ENCODE peak calls at places on chromosomes 6 and 20, in eight cellular contexts. X is GOT3, H is GM04504, M is glutamatergic neuron, E is NCI-H1105 treated with DMSO at 0.1 percent for 48 hours, G is HTR-8/SVneo, S is AG20443, Q is DMS153. V is an unnamed sample.
A peak's percentile ranks its signal among the peaks of the same experiment; 100 is the strongest.

GRCh38 chr20:38145094-38146075 is 19.7 kb downstream of the TGM2 start:
- DNase-seq in X (no peak), H (no peak), M (no peak), E (no peak), G (no peak), S (no peak), Q (no peak), V (no peak)

GRCh38 chr20:46348231-46348803 is 40.0 kb upstream of the CDH22 start:
- DNase-seq in X (no peak), H (no peak), M (peak; percentile 75), E (peak; percentile 55), G (no peak), S (peak; percentile 52), Q (no peak), V (no peak)

GRCh38 chr6:34155471-34156300 is 9.8 kb upstream of the GRM4 start:
- DNase-seq in X (no peak), H (no peak), M (no peak), E (no peak), G (no peak), S (no peak), Q (no peak), V (no peak)

GRCh38 chr20:58130574-58130973 is 97.9 kb downstream of the ANKRD60 start:
- DNase-seq in X (no peak), H (no peak), M (no peak), E (no peak), G (no peak), S (no peak), Q (no peak), V (no peak)

GRCh38 chr6:48092550-48093217 is 18.3 kb downstream of the PTCHD4 start:
- DNase-seq in X (no peak), H (no peak), M (no peak), E (no peak), G (no peak), S (no peak), Q (no peak), V (no peak)

GRCh38 chr6:46882622-46883021 is 39.1 kb downstream of the ADGRF5 start:
- DNase-seq in X (no peak), H (no peak), M (no peak), E (peak; percentile 63), G (no peak), S (no peak), Q (peak; percentile 84), V (no peak)

GRCh38 chr20:49993301-49993751 is 10.5 kb downstream of the SNAI1 start:
- DNase-seq in X (no peak), H (no peak), M (no peak), E (no peak), G (no peak), S (no peak), Q (no peak), V (no peak)

GRCh38 chr20:1377984-1378742 is 14.7 kb downstream of the FKBP1A start:
- DNase-seq in X (no peak), H (no peak), M (no peak), E (no peak), G (no peak), S (no peak), Q (no peak), V (no peak)

GRCh38 chr20:21244808-21245207 is 58.3 kb upstream of the XRN2 start:
- DNase-seq in X (no peak), H (no peak), M (no peak), E (no peak), G (no peak), S (no peak), Q (no peak), V (no peak)

GRCh38 chr6:10521104-10521808 is at the start of gene GCNT2:
- DNase-seq in X (no peak), H (no peak), M (peak; percentile 22), E (no peak), G (peak; percentile 51), S (no peak), Q (no peak), V (no peak)

V was measured in skeletal muscle cell.